ENCODE peak calls at places on chromosomes 13 and 19, in seven cellular contexts. T, W, D, B, Y, V and O are unnamed samples.

GRCh38 chr19:38774181-38774950 is 1.0 kb upstream of the LGALS7 start:
- DNase-seq in D (no peak), T (no peak), Y (no peak), B (no peak), V (no peak), W (no peak), O (no peak)

GRCh38 chr19:53910170-53910518 is 1.1 kb downstream of the CACNG7 start:
- DNase-seq in Y (no peak), W (no peak), V (no peak), D (peak; percentile 17), T (peak; percentile 42), B (no peak), O (peak; percentile 23)

GRCh38 chr13:59532405-59532804 is 631.3 kb downstream of the DIAPH3 start:
- DNase-seq in D (no peak), B (no peak), T (no peak), V (no peak), Y (no peak), W (no peak), O (no peak)

GRCh38 chr13:27556109-27556508 is 64.2 kb downstream of the LNX2 start:
- DNase-seq in B (no peak), T (no peak), D (peak; percentile 69), V (no peak), W (no peak), Y (no peak), O (no peak)

GRCh38 chr19:5193192-5193591 is 147.4 kb downstream of the PTPRS start:
- DNase-seq in B (no peak), Y (no peak), V (no peak), T (no peak), D (no peak), W (no peak), O (no peak)

GRCh38 chr19:18501832-18502231 is 20.0 kb downstream of the ELL start:
- DNase-seq in Y (no peak), D (no peak), B (no peak), T (no peak), V (no peak), W (peak; percentile 67), O (no peak)

GRCh38 chr19:48500830-48501445 is 10.7 kb downstream of the LMTK3 start:
- DNase-seq in W (no peak), T (no peak), D (no peak), Y (no peak), V (no peak), B (no peak), O (no peak)

GRCh38 chr19:3683866-3684816 is 16.1 kb downstream of the PIP5K1C start:
- DNase-seq in Y (peak; percentile 79), D (peak; percentile 77), V (no peak), B (no peak), W (no peak), T (no peak), O (peak; percentile 93)

GRCh38 chr13:31056650-31057275 is 104.9 kb downstream of the HSPH1 start:
- DNase-seq in W (no peak), V (no peak), B (no peak), T (no peak), Y (no peak), D (peak; percentile 45), O (no peak)

GRCh38 chr19:55486971-55487883 is 1.0 kb upstream of the SSC5D start:
- DNase-seq in V (no peak), T (peak; percentile 68), B (no peak), D (peak; percentile 93), Y (peak; percentile 74), W (peak; percentile 66), O (no peak)

GRCh38 chr19:40623403-40624239 is 22.5 kb downstream of the LTBP4 start:
- DNase-seq in T (peak; percentile 87), B (no peak), V (no peak), Y (peak; percentile 99), D (peak; percentile 49), W (no peak), O (no peak)

GRCh38 chr13:35345992-35346391 is 130.5 kb downstream of the MAB21L1 start:
- DNase-seq in V (no peak), Y (no peak), W (no peak), D (no peak), T (no peak), B (no peak), O (no peak)

GRCh38 chr19:48635966-48636858 is 967 bp downstream of the DBP start:
- DNase-seq in B (no peak), Y (no peak), T (no peak), W (no peak), D (no peak), V (no peak), O (no peak)

GRCh38 chr19:28881616-28882015 is 331.3 kb downstream of the UQCRFS1 start:
- DNase-seq in D (no peak), Y (no peak), W (no peak), V (no peak), B (no peak), T (peak; percentile 42), O (no peak)

GRCh38 chr19:50790365-50790825 is at the start of gene ACP4:
- DNase-seq in W (no peak), Y (no peak), V (no peak), T (no peak), B (no peak), D (no peak), O (no peak)

GRCh38 chr13:20188649-20189553 is 3.8 kb downstream of the GJB2 start:
- DNase-seq in V (no peak), B (no peak), D (no peak), T (no peak), W (no peak), Y (peak; percentile 48), O (no peak)

GRCh38 chr19:4730740-4731171 is 7.1 kb upstream of the DPP9 start:
- DNase-seq in T (peak; percentile 58), D (no peak), B (no peak), V (no peak), W (no peak), Y (peak; percentile 66), O (no peak)

GRCh38 chr19:17873661-17874422 is 2.1 kb downstream of the SLC5A5 start:
- DNase-seq in B (no peak), Y (peak; percentile 87), V (no peak), D (no peak), T (peak; percentile 84), W (no peak), O (peak; percentile 89)

GRCh38 chr13:23980160-23980551 is 82.9 kb upstream of the C1QTNF9B start:
- DNase-seq in D (peak; percentile 91), B (peak; percentile 91), W (peak; percentile 85), Y (peak; percentile 49), T (peak; percentile 96), V (peak; percentile 79), O (peak; percentile 94)

GRCh38 chr19:33332248-33332647 is 29.9 kb upstream of the CEBPA start:
- DNase-seq in B (no peak), D (no peak), Y (no peak), T (no peak), V (no peak), W (no peak), O (no peak)

GRCh38 chr19:29385191-29385795 is 140.5 kb upstream of the VSTM2B start:
- DNase-seq in Y (no peak), W (no peak), V (no peak), T (no peak), B (no peak), D (no peak), O (no peak)

GRCh38 chr19:22026687-22027086 is 15.9 kb upstream of the ZNF208 start:
- DNase-seq in Y (no peak), W (no peak), B (no peak), T (no peak), D (no peak), V (no peak), O (no peak)

GRCh38 chr13:31468114-31468902 is 268.5 kb downstream of the B3GLCT start:
- DNase-seq in Y (no peak), V (no peak), B (no peak), W (no peak), D (no peak), T (no peak), O (no peak)

GRCh38 chr19:40718774-40719391 is 2.0 kb downstream of the ITPKC start:
- DNase-seq in T (peak; percentile 57), D (peak; percentile 39), V (peak; percentile 94), B (no peak), W (peak; percentile 52), Y (peak; percentile 71), O (peak; percentile 46)

GRCh38 chr13:28707629-28708427 is 10.9 kb downstream of the SLC46A3 start:
- DNase-seq in W (no peak), V (no peak), B (no peak), T (no peak), D (peak; percentile 82), Y (peak; percentile 57), O (peak; percentile 52)

GRCh38 chr19:38057954-38058690 is 151.1 kb downstream of the SIPA1L3 start:
- DNase-seq in W (no peak), V (peak; percentile 80), Y (no peak), B (no peak), D (no peak), T (no peak), O (no peak)

GRCh38 chr13:57424379-57424778 is 207.2 kb upstream of the PCDH17 start:
- DNase-seq in W (no peak), B (no peak), D (no peak), Y (no peak), V (no peak), T (no peak), O (no peak)
- TF ChIP-seq CTCF in W (no peak), B (no peak), D (no peak), Y (no peak), V (no peak), T (no peak), O (no peak)

GRCh38 chr19:46372901-46373572 is 26.1 kb downstream of the PPP5C start:
- DNase-seq in W (no peak), Y (no peak), V (no peak), B (no peak), T (no peak), D (peak; percentile 66), O (no peak)
- TF ChIP-seq CTCF in W (peak; percentile 21), Y (no peak), V (peak; percentile 29), B (no peak), T (no peak), D (peak; percentile 38), O (no peak)

DNA sequence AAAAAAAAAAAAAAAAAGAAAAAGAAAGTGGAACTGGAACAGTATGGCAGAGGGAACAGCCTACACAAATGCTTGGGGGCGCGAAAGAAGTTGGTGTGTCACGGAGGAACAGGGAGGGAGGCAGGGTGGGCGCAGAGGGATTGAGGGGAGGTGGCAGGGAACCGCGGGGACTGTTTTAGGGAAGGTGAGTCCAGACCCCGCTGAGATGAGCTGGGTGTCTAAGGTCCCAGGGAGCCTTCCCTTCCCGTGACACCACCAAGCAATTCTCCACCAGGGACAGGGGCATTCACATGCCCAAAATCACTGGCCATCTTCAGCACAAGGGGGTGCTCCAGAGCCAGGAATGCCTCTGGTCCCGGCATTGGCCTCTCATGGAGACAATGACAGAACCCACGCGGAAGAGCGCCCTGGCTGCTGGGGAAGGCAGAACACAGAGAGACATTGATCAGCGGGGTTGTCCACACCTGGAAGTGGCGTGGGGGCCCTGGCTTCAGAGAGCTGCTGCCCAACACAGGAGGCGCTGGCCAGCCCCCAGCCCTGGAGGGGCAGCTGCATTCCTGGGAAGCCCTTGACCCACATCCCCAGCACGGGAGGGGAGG is 6.9 kb downstream of the PEAK3 start:
- DNase-seq in D (peak; percentile 76), W (peak; percentile 64), V (no peak), T (peak; percentile 64), Y (peak; percentile 71), B (peak; percentile 62), O (peak; percentile 72)
- TF ChIP-seq CTCF in D (peak; percentile 65), W (peak; percentile 66), V (peak; percentile 57), T (peak; percentile 48), Y (peak; percentile 72), B (peak; percentile 67), O (peak; percentile 60)

DNA sequence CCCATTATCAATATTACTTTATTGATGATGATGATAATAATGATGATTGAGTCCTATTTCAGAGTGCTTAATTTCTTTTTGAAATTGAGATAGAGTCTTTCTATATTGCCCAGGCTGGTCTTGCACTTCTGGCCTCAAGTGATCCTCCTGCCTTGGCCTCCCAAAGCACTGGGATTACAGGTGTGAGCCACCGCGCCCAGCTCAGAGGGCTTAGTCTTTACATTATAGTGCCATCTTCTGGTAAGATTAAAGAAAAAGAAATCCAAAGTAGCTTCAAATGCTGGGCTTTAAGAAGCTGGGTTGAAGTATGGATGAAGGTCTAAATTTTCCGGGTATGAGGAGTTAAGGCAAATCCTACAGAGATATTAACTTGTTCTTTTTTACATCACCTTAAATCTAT is 3.4 kb upstream of the ZNF333 start:
- DNase-seq in Y (peak; percentile 48), W (no peak), T (no peak), B (no peak), D (peak; percentile 42), V (no peak), O (no peak)
- TF ChIP-seq CTCF in Y (peak; percentile 48), W (peak; percentile 39), T (no peak), B (peak; percentile 17), D (peak; percentile 23), V (peak; percentile 8), O (peak; percentile 45)